ENCODE peak calls at places on chromosomes 5 and 9, in five cellular contexts. K is psoas muscle, O is hepatocyte, A is IMR-90, N is fibroblast of lung. H is an unnamed sample.
A peak's percentile ranks its signal among the peaks of the same experiment; 100 is the strongest.

GRCh38 chr5:56861893-56862485 is 46.6 kb downstream of the MAP3K1 start:
- DNase-seq in K (no peak), N (no peak), A (no peak), O (no peak), H (no peak)

GRCh38 chr9:2336055-2336454 is 285.5 kb upstream of the VLDLR start:
- DNase-seq in N (peak; percentile 33), O (no peak), A (peak; percentile 1), K (no peak), H (no peak)

GRCh38 chr9:81244631-81245030 is 444.7 kb downstream of the TLE1 start:
- DNase-seq in O (no peak), K (no peak), A (peak; percentile 47), N (no peak), H (no peak)

GRCh38 chr5:172646716-172647285 is 5.7 kb downstream of the NEURL1B start:
- DNase-seq in K (no peak), O (peak; percentile 55), N (no peak), A (peak; percentile 15), H (peak; percentile 35)

GRCh38 chr5:980001-980588 is 28.5 kb upstream of the NKD2 start:
- DNase-seq in A (no peak), O (peak; percentile 4), K (no peak), N (no peak), H (no peak)

GRCh38 chr5:76473676-76474075 is 70.6 kb downstream of the IQGAP2 start:
- DNase-seq in K (no peak), N (no peak), O (no peak), A (no peak), H (no peak)

GRCh38 chr5:179237770-179238627 is 107.3 kb downstream of the ADAMTS2 start:
- DNase-seq in K (peak; percentile 37), N (no peak), O (no peak), A (no peak), H (peak; percentile 55)

GRCh38 chr5:103111458-103111857 is 8.5 kb downstream of the GIN1 start:
- DNase-seq in O (no peak), N (no peak), A (no peak), K (no peak), H (no peak)

GRCh38 chr9:69036319-69036718 is 767 bp downstream of the FXN start:
- DNase-seq in N (no peak), A (peak; percentile 13), O (peak; percentile 32), K (no peak), H (no peak)

GRCh38 chr9:113309204-113309813 is 6.1 kb upstream of the RNF183 start:
- DNase-seq in N (peak; percentile 70), A (peak; percentile 59), O (peak; percentile 61), K (no peak), H (no peak)

GRCh38 chr5:68683632-68684035 is 410.2 kb upstream of the SLC30A5 start:
- DNase-seq in O (peak; percentile 71), N (peak; percentile 95), A (peak; percentile 95), K (no peak), H (no peak)

GRCh38 chr5:158928405-158928804 is 171.3 kb downstream of the EBF1 start:
- DNase-seq in K (no peak), A (no peak), O (no peak), N (no peak), H (no peak)

GRCh38 chr5:142841511-142842255 is 71.5 kb downstream of the ARHGAP26 start:
- DNase-seq in N (peak; percentile 56), K (peak; percentile 58), O (no peak), A (peak; percentile 34), H (no peak)

GRCh38 chr5:1035421-1036405 is 27.1 kb downstream of the NKD2 start:
- DNase-seq in K (peak; percentile 50), N (no peak), A (no peak), O (no peak), H (no peak)

GRCh38 chr5:139851558-139851957 is 56.0 kb downstream of the PSD2 start:
- DNase-seq in K (no peak), N (no peak), A (no peak), O (no peak), H (peak; percentile 69)

GRCh38 chr5:150582281-150582791 is 58.1 kb upstream of the SYNPO start:
- DNase-seq in O (peak; percentile 93), K (no peak), N (peak; percentile 87), A (peak; percentile 69), H (no peak)

GRCh38 chr9:125649315-125649714 is 57.7 kb downstream of the MAPKAP1 start:
- DNase-seq in A (peak; percentile 86), N (peak; percentile 47), K (peak; percentile 56), O (no peak), H (no peak)

GRCh38 chr9:32571969-32572899 is 725 bp downstream of the NDUFB6 start:
- DNase-seq in A (peak; percentile 82), N (peak; percentile 78), O (peak; percentile 89), K (no peak), H (peak; percentile 86)

GRCh38 chr5:71767661-71768060 is 48.6 kb downstream of the CARTPT start:
- DNase-seq in K (no peak), A (peak; percentile 28), N (no peak), O (no peak), H (no peak)

GRCh38 chr5:152689275-152689711 is 284.2 kb upstream of the NMUR2 start:
- DNase-seq in O (no peak), N (no peak), A (no peak), K (no peak), H (peak; percentile 67)

GRCh38 chr9:136143215-136144001 is 24.7 kb upstream of the TMEM250 start:
- DNase-seq in A (peak; percentile 9), K (peak; percentile 46), O (peak; percentile 62), N (peak; percentile 25), H (no peak)
- H3K27me3 ChIP-seq in A (peaks cover 51% of the 10 kb centered on the region), K (peaks cover 58% of the 10 kb centered on the region), O (no peaks in the 10 kb centered on the region), N (no peaks in the 10 kb centered on the region), H (peaks cover 66% of the 10 kb centered on the region)

GRCh38 chr5:174725261-174725990 is 1.0 kb downstream of the MSX2 start:
- DNase-seq in K (no peak), N (no peak), O (no peak), A (no peak), H (no peak)
- H3K27me3 ChIP-seq in K (peaks cover 60% of the 10 kb centered on the region), N (peaks cover 26% of the 10 kb centered on the region), O (peaks cover 17% of the 10 kb centered on the region), A (peaks cover 33% of the 10 kb centered on the region), H (peaks cover 90% of the 10 kb centered on the region)

GRCh38 chr9:132155514-132155913 is 6.3 kb upstream of the NTNG2 start:
- DNase-seq in K (no peak), O (no peak), A (no peak), N (no peak), H (no peak)
- H3K27me3 ChIP-seq in K (peaks cover 27% of the 10 kb centered on the region), O (peaks cover 50% of the 10 kb centered on the region), A (peaks cover 91% of the 10 kb centered on the region), N (peaks cover 16% of the 10 kb centered on the region), H (peaks cover under 1% of the 10 kb centered on the region)

GRCh38 chr5:73234156-73234555 is 61.2 kb downstream of the TMEM174 start:
- DNase-seq in A (no peak), K (no peak), O (no peak), N (no peak), H (no peak)

GRCh38 chr5:73231245-73231778 is 58.3 kb downstream of the TMEM174 start:
- DNase-seq in K (no peak), O (no peak), N (no peak), A (no peak), H (no peak)

GRCh38 chr5:73233053-73233460 is 60.1 kb downstream of the TMEM174 start:
- DNase-seq in N (no peak), O (no peak), K (no peak), A (no peak), H (no peak)

GRCh38 chr5:73233461-73234151 is 60.6 kb downstream of the TMEM174 start:
- DNase-seq in O (peak; percentile 30), A (no peak), N (peak; percentile 22), K (peak; percentile 51), H (no peak)

GRCh38 chr5:73232266-73233041 is 59.5 kb downstream of the TMEM174 start:
- DNase-seq in N (no peak), K (no peak), O (no peak), A (no peak), H (no peak)
- H3K27me3 ChIP-seq in N (no peaks in the 10 kb centered on the region), K (peaks cover 79% of the 10 kb centered on the region), O (peaks cover 84% of the 10 kb centered on the region), A (no peaks in the 10 kb centered on the region), H (peaks cover 33% of the 10 kb centered on the region)

H was measured in spleen.